ENCODE peak calls at places on chromosomes 2 and 18, in four cellular contexts. X is colonic mucosa, B is upper lobe of right lung, P is left ventricle myocardium inferior. Z is an unnamed sample.

GRCh38 chr2:207046642-207047213 is 107.4 kb downstream of the CPO start:
- DNase-seq in X (no peak), B (no peak), P (no peak), Z (no peak)

GRCh38 chr2:28673338-28673737 is 78.3 kb upstream of the PPP1CB start:
- DNase-seq in X (no peak), B (no peak), P (no peak), Z (no peak)

GRCh38 chr2:158378926-158379325 is 77.6 kb downstream of the CCDC148 start:
- DNase-seq in X (no peak), B (no peak), P (no peak), Z (no peak)

GRCh38 chr2:29105375-29105774 is 9.8 kb upstream of the CLIP4 start:
- DNase-seq in X (no peak), B (no peak), P (no peak), Z (peak; percentile 22)

GRCh38 chr2:216657963-216658362 is 24.7 kb downstream of the IGFBP2 start:
- DNase-seq in X (no peak), B (no peak), P (no peak), Z (no peak)

GRCh38 chr2:44104855-44105271 is 63.8 kb upstream of the PPM1B start:
- DNase-seq in X (no peak), B (no peak), P (no peak), Z (no peak)

GRCh38 chr2:235463893-235464292 is 29.9 kb upstream of the AGAP1 start:
- DNase-seq in X (no peak), B (peak; percentile 82), P (peak; percentile 65), Z (peak; percentile 69)

GRCh38 chr2:231714639-231715498 is 6.5 kb downstream of the PTMA start:
- DNase-seq in X (peak; percentile 84), B (peak; percentile 83), P (peak; percentile 74), Z (peak; percentile 87)

GRCh38 chr2:11398710-11399109 is 54.3 kb upstream of the ROCK2 start:
- DNase-seq in X (peak; percentile 84), B (peak; percentile 87), P (peak; percentile 64), Z (no peak)

GRCh38 chr2:181430406-181431199 is 26.6 kb upstream of the ITGA4 start:
- DNase-seq in X (no peak), B (no peak), P (no peak), Z (no peak)

GRCh38 chr18:21344860-21345259 is 102.8 kb downstream of the GREB1L start:
- DNase-seq in X (no peak), B (no peak), P (no peak), Z (no peak)

GRCh38 chr2:100262555-100263320 is 59.6 kb downstream of the LONRF2 start:
- DNase-seq in X (peak; percentile 54), B (peak; percentile 83), P (peak; percentile 69), Z (peak; percentile 81)

DNA sequence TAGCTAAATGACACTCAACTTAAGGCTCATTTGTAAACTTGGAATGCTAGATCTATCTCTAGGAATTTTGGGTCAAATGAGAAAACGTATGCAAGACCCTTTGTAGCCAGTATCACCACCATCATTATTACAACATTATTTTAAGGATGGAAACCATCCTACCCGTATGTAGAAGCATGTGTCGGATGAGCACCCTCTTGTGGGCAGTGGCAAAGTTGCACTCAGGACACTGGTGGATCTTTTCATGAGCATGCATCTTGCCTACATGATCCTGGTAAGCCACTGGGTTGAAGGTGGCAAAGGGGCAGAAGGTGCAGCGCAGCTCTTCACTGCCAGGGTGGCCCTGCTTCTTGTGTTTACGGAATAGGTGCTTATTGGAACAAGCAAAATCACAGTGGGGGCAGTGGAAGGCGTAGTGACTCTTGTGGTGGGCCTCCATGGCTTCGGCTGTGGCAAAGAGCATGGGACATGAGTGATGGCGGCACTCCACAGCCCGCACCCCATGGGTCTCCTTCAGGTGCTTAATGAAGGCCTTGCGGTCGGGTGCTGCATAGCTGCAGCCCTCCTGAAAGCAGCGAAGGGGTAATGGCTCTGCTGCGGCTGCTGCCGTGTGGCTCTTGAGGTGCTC is 10.8 kb downstream of the ZNF142 start:
- DNase-seq in X (peak; percentile 53), B (no peak), P (no peak), Z (peak; percentile 74)
- H3K36me3 ChIP-seq in X (peaks cover 30% of the 10 kb centered on the region), B (peaks cover 98% of the 10 kb centered on the region), P (peaks cover 94% of the 10 kb centered on the region), Z (no peaks in the 10 kb centered on the region)

GRCh38 chr18:48194787-48195186 is 214.4 kb downstream of the ZBTB7C start:
- DNase-seq in X (no peak), B (no peak), P (no peak), Z (no peak)

GRCh38 chr18:48200631-48201336 is 208.4 kb downstream of the ZBTB7C start:
- DNase-seq in X (no peak), B (no peak), P (no peak), Z (no peak)

GRCh38 chr18:48199399-48199798 is 209.8 kb downstream of the ZBTB7C start:
- DNase-seq in X (no peak), B (no peak), P (no peak), Z (peak; percentile 44)

GRCh38 chr18:48195782-48196181 is 213.4 kb downstream of the ZBTB7C start:
- DNase-seq in X (no peak), B (no peak), P (no peak), Z (no peak)

DNA sequence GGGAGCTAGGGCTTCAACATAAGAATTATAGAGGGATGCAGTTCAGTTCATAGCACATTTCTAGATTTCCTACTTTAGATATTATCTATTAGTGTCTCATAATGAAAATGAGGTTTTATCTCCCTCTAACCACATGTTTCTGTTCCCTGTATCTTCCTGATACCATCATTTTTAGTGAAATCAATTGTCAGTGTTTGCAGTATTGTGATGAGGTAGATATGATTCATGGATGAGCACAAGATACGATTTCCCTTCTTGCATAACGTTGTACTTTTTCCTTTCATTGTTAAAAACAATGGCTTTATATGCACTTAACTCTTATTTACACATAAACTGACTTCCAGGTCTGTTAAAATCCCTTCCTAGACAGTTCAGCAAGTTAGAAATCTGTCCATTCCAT is 211.4 kb downstream of the ZBTB7C start:
- DNase-seq in X (no peak), B (no peak), P (no peak), Z (no peak)
- TF ChIP-seq CTCF in X (no peak), B (no peak), P (no peak), Z (no peak)

GRCh38 chr2:145652546-145652945 is 1132.6 kb upstream of the ZEB2 start:
- DNase-seq in X (no peak), B (no peak), P (no peak), Z (no peak)
- H3K36me3 ChIP-seq in X (no peaks in the 10 kb centered on the region), B (no peaks in the 10 kb centered on the region), P (no peaks in the 10 kb centered on the region), Z (no peaks in the 10 kb centered on the region)

GRCh38 chr2:64562148-64562784 is 38.1 kb downstream of the AFTPH start:
- DNase-seq in X (no peak), B (no peak), P (no peak), Z (no peak)
- TF ChIP-seq CTCF in X (peak; percentile 34), B (peak; percentile 48), P (peak; percentile 56), Z (peak; percentile 20)

GRCh38 chr18:5173646-5174045 is 23.4 kb downstream of the AKAIN1 start:
- DNase-seq in X (no peak), B (no peak), P (no peak), Z (no peak)

GRCh38 chr18:5164903-5165302 is 32.2 kb downstream of the AKAIN1 start:
- DNase-seq in X (no peak), B (no peak), P (no peak), Z (no peak)

GRCh38 chr18:5162111-5162510 is 34.9 kb downstream of the AKAIN1 start:
- DNase-seq in X (no peak), B (no peak), P (no peak), Z (no peak)

GRCh38 chr18:5173216-5173615 is 23.8 kb downstream of the AKAIN1 start:
- DNase-seq in X (no peak), B (no peak), P (no peak), Z (no peak)

DNA sequence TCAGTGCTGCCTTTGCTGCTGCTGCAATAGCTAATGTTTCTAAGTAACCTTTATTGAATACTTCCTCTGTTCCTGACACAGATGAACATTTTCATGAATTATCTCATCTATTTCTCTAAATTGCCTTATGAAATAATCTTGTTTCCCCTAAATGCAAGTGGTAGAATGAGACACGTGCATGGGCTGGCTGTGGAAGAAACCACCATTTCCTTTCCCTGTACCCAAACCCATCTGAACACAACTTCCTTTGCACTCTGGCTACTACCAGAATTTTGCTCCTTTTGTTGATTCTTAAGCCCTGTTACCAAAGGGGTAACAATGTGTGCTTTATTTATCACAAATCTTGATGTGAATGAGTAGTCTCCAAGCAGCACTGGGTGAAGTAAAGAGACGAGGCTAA is 29.2 kb downstream of the AKAIN1 start:
- DNase-seq in X (no peak), B (no peak), P (no peak), Z (no peak)
- H3K36me3 ChIP-seq in X (no peaks in the 10 kb centered on the region), B (no peaks in the 10 kb centered on the region), P (no peaks in the 10 kb centered on the region), Z (no peaks in the 10 kb centered on the region)

DNA sequence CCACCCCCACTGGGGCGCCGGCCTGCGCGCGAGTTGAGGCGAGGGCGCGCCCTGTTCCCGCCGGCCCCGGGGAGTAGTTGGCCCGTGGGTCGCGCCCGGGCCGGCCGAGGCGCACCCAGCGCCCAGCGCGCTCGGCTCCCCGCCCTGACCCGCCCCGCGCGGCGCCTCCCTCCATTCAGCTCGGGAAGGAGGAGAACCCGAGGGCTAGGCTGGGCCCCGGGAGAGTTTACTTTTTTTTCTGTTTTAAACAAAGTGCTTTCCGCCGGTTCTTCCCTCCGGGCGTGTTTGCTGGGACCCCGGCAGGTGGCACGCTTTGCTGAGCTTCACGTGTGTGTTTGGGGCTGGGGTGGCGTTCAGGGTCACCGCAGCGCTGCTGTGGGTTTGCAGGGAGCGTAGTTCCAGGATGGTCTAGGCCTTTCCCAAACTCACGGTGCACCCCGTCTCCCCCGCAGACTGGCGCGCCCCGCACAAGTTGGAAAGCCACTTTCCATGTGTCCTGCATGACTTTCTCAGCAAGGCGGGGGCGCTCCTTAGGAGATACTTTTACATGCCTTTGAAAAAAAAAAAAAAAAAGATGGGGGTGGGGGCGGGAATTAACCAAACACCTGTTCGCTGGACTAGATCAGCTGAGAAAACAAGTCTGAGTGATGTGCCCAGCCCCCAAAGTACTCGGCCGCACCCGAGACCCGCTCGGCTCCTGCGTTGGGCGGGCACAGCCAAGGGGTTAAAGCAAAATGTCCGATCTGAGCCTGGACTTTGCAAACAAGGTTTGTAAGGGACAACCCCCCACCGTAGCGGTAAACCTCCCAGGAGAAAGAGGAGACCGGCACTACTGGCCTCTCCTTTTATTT is 829 bp downstream of the ITGA6 start:
- DNase-seq in X (peak; percentile 77), B (peak; percentile 82), P (peak; percentile 48), Z (peak; percentile 56)
- TF ChIP-seq CTCF in X (no peak), B (no peak), P (peak; percentile 29), Z (no peak)

DNA sequence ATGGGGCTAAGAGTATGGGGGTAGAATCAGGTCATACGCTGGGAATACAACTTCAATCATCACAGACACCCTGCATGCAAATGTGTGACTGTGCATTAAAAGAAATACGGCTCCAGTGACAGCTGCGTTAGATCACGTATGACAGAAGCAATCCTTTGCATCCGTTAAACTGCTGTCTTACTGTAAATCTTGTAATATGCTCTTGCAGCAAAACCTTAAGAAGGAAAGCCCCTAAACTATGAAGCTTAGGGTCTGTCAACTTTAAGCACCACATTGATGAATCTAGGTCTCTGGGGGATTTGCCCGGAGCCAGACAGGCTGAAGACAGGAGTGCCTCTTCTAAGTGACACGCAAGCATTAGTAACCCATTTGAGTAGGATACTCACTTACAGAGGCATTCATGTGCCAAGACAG is 84.7 kb upstream of the EML6 start:
- DNase-seq in X (no peak), B (no peak), P (no peak), Z (no peak)
- H3K36me3 ChIP-seq in X (peaks cover 18% of the 10 kb centered on the region), B (peaks cover 80% of the 10 kb centered on the region), P (peaks cover 70% of the 10 kb centered on the region), Z (no peaks in the 10 kb centered on the region)

Z was measured in testis.